ENCODE peak calls at places on chromosome 11, in four cellular contexts. T, U, K and N are unnamed samples.

GRCh38 chr11:35614949-35615569 is 3.2 kb upstream of the FJX1 start:
- DNase-seq in T (peak), U (no peak), K (no peak), N (no peak)

GRCh38 chr11:111846063-111846462 is 25.3 kb downstream of the ALG9 start:
- DNase-seq in K (no peak), T (peak), U (no peak), N (no peak)

GRCh38 chr11:100878474-100878873 is 191.4 kb downstream of the ARHGAP42 start:
- DNase-seq in K (no peak), T (no peak), U (peak), N (no peak)

GRCh38 chr11:128399186-128399585 is 188.2 kb downstream of the ETS1 start:
- DNase-seq in K (peak), U (peak), T (no peak), N (no peak)

GRCh38 chr11:2751523-2752203 is 51.9 kb upstream of the KCNQ1OT1 start:
- DNase-seq in T (no peak), K (no peak), U (no peak), N (no peak)

GRCh38 chr11:2142762-2143202 is 3.6 kb upstream of the IGF2 start:
- DNase-seq in K (no peak), U (no peak), T (peak), N (no peak)

GRCh38 chr11:123072279-123072678 is 10.3 kb upstream of the HSPA8 start:
- DNase-seq in K (no peak), T (peak), U (no peak), N (no peak)

GRCh38 chr11:10498426-10499250 is 42.3 kb downstream of the RNF141 start:
- DNase-seq in U (no peak), K (no peak), T (no peak), N (no peak)

GRCh38 chr11:11324090-11324489 is 29.0 kb downstream of the CSNK2A3 start:
- DNase-seq in T (no peak), U (no peak), K (no peak), N (no peak)

GRCh38 chr11:71977743-71978418 is 20.8 kb upstream of the IL18BP start:
- DNase-seq in U (no peak), K (peak), T (peak), N (no peak)

GRCh38 chr11:126546191-126546590 is 190.7 kb downstream of the ST3GAL4 start:
- DNase-seq in U (no peak), K (no peak), T (no peak), N (no peak)

GRCh38 chr11:123672568-123672967 is 18.1 kb upstream of the SCN3B start:
- DNase-seq in U (no peak), K (no peak), T (no peak), N (no peak)

GRCh38 chr11:65430406-65431217 is 8.0 kb downstream of the NEAT1 start:
- DNase-seq in U (no peak), K (peak), T (no peak), N (no peak)
- H3K4me3 ChIP-seq in U (peak), K (no peak), T (no peak), N (peak)

DNA sequence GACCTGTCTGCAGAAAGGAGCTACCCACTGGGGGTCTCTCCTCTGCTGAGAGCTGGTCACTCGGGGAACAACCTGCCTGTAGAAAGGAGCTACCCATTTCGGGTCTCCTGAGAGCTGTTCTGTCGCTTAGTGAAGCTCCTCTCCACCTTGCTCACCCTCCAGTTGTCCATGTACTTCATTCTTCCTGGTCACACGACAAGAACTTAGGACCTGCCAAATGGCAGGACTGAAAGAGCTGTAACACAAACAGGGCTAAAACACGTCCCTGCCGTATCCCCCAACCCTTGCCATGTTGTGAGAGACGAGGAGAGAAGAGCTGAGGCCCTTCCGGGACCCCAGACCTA is 24.1 kb upstream of the RNASEH2C start:
- DNase-seq in T (no peak), U (no peak), K (no peak), N (no peak)
- TF ChIP-seq CTCF in T (peak), U (no peak), K (no peak), N (no peak)

GRCh38 chr11:125165111-125165663 is 636 bp downstream of the PKNOX2 start:
- DNase-seq in U (no peak), T (no peak), K (peak), N (no peak)

GRCh38 chr11:125166903-125167291 is 2.3 kb downstream of the PKNOX2 start:
- DNase-seq in T (no peak), K (no peak), U (no peak), N (no peak)

GRCh38 chr11:125167292-125167953 is 2.9 kb downstream of the PKNOX2 start:
- DNase-seq in U (no peak), T (no peak), K (peak), N (no peak)

GRCh38 chr11:125165664-125166346 is 1.3 kb downstream of the PKNOX2 start:
- DNase-seq in U (no peak), K (peak), T (no peak), N (no peak)

DNA sequence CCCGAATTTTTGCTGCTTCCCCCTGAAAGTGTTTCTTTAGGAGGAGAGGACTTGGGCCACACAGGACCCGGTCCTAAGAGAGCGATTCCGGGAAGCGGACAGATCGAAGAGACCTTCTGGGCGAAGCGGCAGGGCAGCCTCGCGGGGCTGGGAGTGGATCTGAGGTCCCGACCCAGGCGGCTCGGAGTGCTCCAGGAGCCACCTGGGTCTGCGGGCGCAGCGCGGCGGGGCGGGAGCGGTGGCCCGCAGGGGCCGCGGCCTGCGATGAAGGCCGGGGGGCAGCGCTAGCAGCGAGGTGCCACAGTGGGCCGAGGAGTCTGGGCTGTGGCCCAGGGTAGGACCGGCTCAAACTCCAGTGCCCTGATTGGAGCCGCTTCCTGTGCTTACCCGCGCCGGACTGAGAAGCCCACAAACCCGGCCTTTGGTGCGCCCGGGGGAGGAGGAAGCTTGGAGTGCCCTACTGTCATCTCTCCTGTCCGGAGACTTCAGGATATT is 1.8 kb downstream of the PKNOX2 start:
- DNase-seq in K (no peak), U (no peak), T (no peak), N (no peak)
- H3K4me3 ChIP-seq in K (peak), U (peak), T (no peak), N (peak)

GRCh38 chr11:131511794-131512193 is 141.4 kb downstream of the NTM start:
- DNase-seq in K (peak), T (peak), U (no peak), N (no peak)
- TF ChIP-seq CTCF in K (peak), T (peak), U (peak), N (peak)

GRCh38 chr11:65539401-65540289 is 14.8 kb downstream of the SCYL1 start:
- DNase-seq in K (no peak), T (no peak), U (no peak), N (no peak)

GRCh38 chr11:65538915-65539374 is 14.1 kb downstream of the SCYL1 start:
- DNase-seq in U (no peak), K (no peak), T (no peak), N (no peak)

GRCh38 chr11:65540290-65541092 is 15.6 kb downstream of the SCYL1 start:
- DNase-seq in K (peak), T (peak), U (no peak), N (no peak)

GRCh38 chr11:65542738-65543390 is 15.3 kb downstream of the LTBP3 start:
- DNase-seq in T (no peak), U (no peak), K (no peak), N (no peak)

GRCh38 chr11:65541093-65542010 is 16.5 kb downstream of the SCYL1 start:
- DNase-seq in T (peak), K (no peak), U (no peak), N (no peak)
- H3K4me3 ChIP-seq in T (peak), K (no peak), U (peak), N (peak)

GRCh38 chr11:117621226-117621625 is 175.8 kb downstream of the DSCAML1 start:
- DNase-seq in T (no peak), U (no peak), K (no peak), N (no peak)
- TF ChIP-seq CTCF in T (peak), U (peak), K (peak), N (peak)

GRCh38 chr11:129815596-129816461 is at the start of gene TMEM45B:
- DNase-seq in T (peak), K (peak), U (no peak), N (no peak)
- H3K4me3 ChIP-seq in T (peak), K (peak), U (no peak), N (peak)